ENCODE peak calls at places on chromosome 2, in seven cellular contexts. N, O, C, I, F, X and T are unnamed samples.
A peak's percentile ranks its signal among the peaks of the same experiment; 100 is the strongest.

GRCh38 chr2:58106896-58107295 is 60.3 kb downstream of the VRK2 start:
- DNase-seq in C (no peak), N (no peak), I (no peak), O (no peak), F (no peak), X (no peak), T (no peak)

GRCh38 chr2:160473508-160474318 is 19.9 kb downstream of the RBMS1 start:
- DNase-seq in X (no peak), N (no peak), O (no peak), C (no peak), F (no peak), I (no peak), T (no peak)

GRCh38 chr2:172330060-172330671 is 97.2 kb upstream of the ITGA6 start:
- DNase-seq in N (peak; percentile 26), X (no peak), C (no peak), I (no peak), O (no peak), F (no peak), T (no peak)

GRCh38 chr2:148507970-148508369 is 136.6 kb upstream of the EPC2 start:
- DNase-seq in I (no peak), N (peak; percentile 25), C (no peak), O (no peak), F (no peak), X (no peak), T (no peak)

GRCh38 chr2:148813603-148814065 is 61.4 kb upstream of the KIF5C start:
- DNase-seq in I (no peak), O (no peak), X (no peak), N (no peak), F (peak; percentile 72), C (no peak), T (no peak)

GRCh38 chr2:21812766-21813165 is 689.0 kb downstream of the TDRD15 start:
- DNase-seq in I (no peak), X (no peak), O (no peak), N (peak; percentile 54), C (no peak), F (no peak), T (no peak)

GRCh38 chr2:102975996-102976636 is 214.3 kb downstream of the TMEM182 start:
- DNase-seq in N (peak; percentile 71), I (no peak), O (no peak), X (no peak), F (no peak), C (peak; percentile 25), T (no peak)

GRCh38 chr2:197828464-197829135 is 24.2 kb downstream of the PLCL1 start:
- DNase-seq in C (no peak), I (no peak), N (no peak), X (no peak), O (no peak), F (no peak), T (no peak)

GRCh38 chr2:220969348-220969747 is 602.8 kb downstream of the EPHA4 start:
- DNase-seq in X (no peak), N (no peak), O (no peak), I (no peak), F (no peak), C (no peak), T (no peak)

GRCh38 chr2:2899826-2900225 is 477.8 kb downstream of the EIPR1 start:
- DNase-seq in F (no peak), O (no peak), N (no peak), C (no peak), I (no peak), X (no peak), T (no peak)